ENCODE peak calls at places on chromosomes 1 and 21, in eight cellular contexts. R is NCI-H2107; M is left lung; L is stimulated activated CD4-positive, alpha-beta T cell treated with anti-CD3 and anti-CD28 coated beads, Interleukin-1b, Interleukin-23, amount 100 ng/mL, for 24 hours; U is T-helper 1 cell; D is AG08396; H is iPS DF 6.9; P is mesenteric fat pad. F is an unnamed sample.

GRCh38 chr1:62912028-62912638 is 128.2 kb downstream of the ATG4C start:
- DNase-seq in D (peak), H (no peak), U (no peak), R (no peak), M (no peak), L (no peak), P (no peak), F (peak)

GRCh38 chr1:47507921-47508894 is 70.4 kb downstream of the FOXD2 start:
- DNase-seq in P (no peak), H (no peak), M (no peak), L (peak), R (no peak), U (no peak), D (peak), F (no peak)

GRCh38 chr1:204435246-204435885 is 23.7 kb upstream of the PPP1R15B start:
- DNase-seq in H (no peak), P (no peak), R (no peak), M (no peak), D (no peak), L (no peak), U (no peak), F (no peak)

GRCh38 chr21:34336756-34337391 is 26.9 kb upstream of the KCNE2 start:
- DNase-seq in P (no peak), H (no peak), M (no peak), D (peak), U (no peak), L (no peak), R (no peak), F (no peak)

GRCh38 chr21:43876605-43877004 is 11.6 kb downstream of the AGPAT3 start:
- DNase-seq in D (no peak), H (no peak), R (no peak), L (no peak), M (no peak), U (no peak), P (no peak), F (no peak)

GRCh38 chr1:2068951-2069350 is 18.7 kb downstream of the PRKCZ start:
- DNase-seq in H (no peak), L (no peak), D (no peak), R (no peak), U (no peak), M (no peak), P (no peak), F (no peak)

GRCh38 chr1:160777486-160778089 is 18.4 kb upstream of the LY9 start:
- DNase-seq in U (peak), H (peak), P (no peak), M (no peak), L (no peak), D (no peak), R (peak), F (no peak)

GRCh38 chr1:242447682-242448081 is 76.8 kb downstream of the PLD5 start:
- DNase-seq in L (no peak), H (no peak), U (no peak), P (no peak), D (no peak), M (no peak), R (no peak), F (no peak)

GRCh38 chr1:225875044-225875822 is 6.9 kb downstream of the TMEM63A start:
- DNase-seq in D (no peak), P (no peak), U (no peak), H (no peak), R (no peak), M (peak), L (no peak), F (no peak)

GRCh38 chr1:1285102-1285571 is 4.9 kb downstream of the SCNN1D start:
- DNase-seq in H (no peak), U (no peak), P (no peak), R (no peak), L (no peak), D (no peak), M (no peak), F (no peak)

GRCh38 chr1:89279011-89279466 is 6.4 kb upstream of the GBP5 start:
- DNase-seq in U (no peak), D (no peak), H (no peak), P (no peak), R (no peak), M (no peak), L (no peak), F (no peak)